ENCODE peak calls at places on chromosomes 4 and X, in five cellular contexts. D is H9, N is neuronal stem cell, E is trophoblast cell, R is H1. S is an unnamed sample.

GRCh38 chr4:48705609-48706008 is 74.5 kb downstream of the FRYL start:
- DNase-seq in D (no peak), N (no peak), E (no peak), R (no peak), S (no peak)

GRCh38 chr4:178752954-178753525 is 1310.8 kb upstream of the AGA start:
- DNase-seq in D (no peak), N (peak; percentile 21), E (no peak), R (no peak), S (no peak)

GRCh38 chr4:77199276-77199675 is 42.3 kb downstream of the CCNG2 start:
- DNase-seq in D (no peak), N (no peak), E (peak; percentile 81), R (no peak), S (no peak)

GRCh38 chr4:94307231-94307840 is 35.3 kb downstream of the HPGDS start:
- DNase-seq in D (no peak), N (no peak), E (peak; percentile 60), R (no peak), S (no peak)

GRCh38 chr4:104429150-104429741 is 65.4 kb downstream of the CXXC4 start:
- DNase-seq in D (no peak), N (no peak), E (no peak), R (no peak), S (peak; percentile 6)

GRCh38 chr4:26388671-26389070 is 67.9 kb downstream of the RBPJ start:
- DNase-seq in D (no peak), N (no peak), E (no peak), R (no peak), S (no peak)

GRCh38 chr4:177348348-177348747 is 38.7 kb downstream of the NEIL3 start:
- DNase-seq in D (no peak), N (no peak), E (no peak), R (no peak), S (no peak)

GRCh38 chr4:186201535-186202230 is 10.3 kb downstream of the CYP4V2 start:
- DNase-seq in D (peak; percentile 74), N (peak; percentile 9), E (peak; percentile 63), R (no peak), S (peak; percentile 17)

GRCh38 chrX:72094894-72095293 is 36.8 kb downstream of the RTL5 start:
- DNase-seq in D (no peak), N (peak; percentile 4), E (peak; percentile 8), R (no peak), S (peak; percentile 75)

GRCh38 chr4:127995776-127996175 is 30.6 kb downstream of the ABHD18 start:
- DNase-seq in D (no peak), N (no peak), E (peak; percentile 79), R (no peak), S (peak; percentile 62)

GRCh38 chr4:2961411-2962098 is 1.7 kb downstream of the NOP14 start:
- DNase-seq in D (peak; percentile 37), N (peak; percentile 23), E (peak; percentile 6), R (no peak), S (peak; percentile 45)

GRCh38 chrX:10508891-10509290 is 111.5 kb downstream of the MID1 start:
- DNase-seq in D (no peak), N (no peak), E (no peak), R (no peak), S (no peak)

GRCh38 chrX:80765226-80765625 is 44.5 kb downstream of the BRWD3 start:
- DNase-seq in D (no peak), N (no peak), E (peak; percentile 72), R (no peak), S (peak; percentile 38)

GRCh38 chr4:7280906-7281305 is 88.6 kb downstream of the SORCS2 start:
- DNase-seq in D (no peak), N (no peak), E (no peak), R (no peak), S (no peak)

GRCh38 chr4:53481586-53481985 is 104.1 kb downstream of the FIP1L1 start:
- DNase-seq in D (no peak), N (no peak), E (no peak), R (no peak), S (no peak)

GRCh38 chr4:53483250-53483649 is 105.8 kb downstream of the FIP1L1 start:
- DNase-seq in D (no peak), N (no peak), E (no peak), R (no peak), S (no peak)

GRCh38 chr4:53480909-53481308 is 103.5 kb downstream of the FIP1L1 start:
- DNase-seq in D (no peak), N (no peak), E (no peak), R (no peak), S (no peak)

GRCh38 chr4:53489279-53489889 is 101.9 kb downstream of the LNX1 start:
- DNase-seq in D (no peak), N (no peak), E (peak; percentile 44), R (no peak), S (peak; percentile 61)

GRCh38 chr4:53484911-53485459 is 106.3 kb downstream of the LNX1 start:
- DNase-seq in D (no peak), N (no peak), E (no peak), R (no peak), S (peak; percentile 13)
- H3K18ac ChIP-seq in D (no peak overlapping the region), N (no peak overlapping the region), E (no peak overlapping the region), R (no peak overlapping the region), S (no peak overlapping the region)

GRCh38 chr4:135256111-135256510 is 1054.5 kb upstream of the PABPC4L start:
- DNase-seq in D (no peak), N (no peak), E (peak; percentile 22), R (no peak), S (peak; percentile 15)
- H2BK12ac ChIP-seq in D (no peak overlapping the region), N (no peak overlapping the region), E (no peak overlapping the region), R (no peak overlapping the region), S (no peak overlapping the region)

GRCh38 chrX:13373027-13373806 is 53.4 kb upstream of the ATXN3L start:
- DNase-seq in D (no peak), N (no peak), E (peak; percentile 17), R (no peak), S (peak; percentile 3)
- H3K18ac ChIP-seq in D (no peak overlapping the region), N (no peak overlapping the region), E (no peak overlapping the region), R (no peak overlapping the region), S (no peak overlapping the region)

DNA sequence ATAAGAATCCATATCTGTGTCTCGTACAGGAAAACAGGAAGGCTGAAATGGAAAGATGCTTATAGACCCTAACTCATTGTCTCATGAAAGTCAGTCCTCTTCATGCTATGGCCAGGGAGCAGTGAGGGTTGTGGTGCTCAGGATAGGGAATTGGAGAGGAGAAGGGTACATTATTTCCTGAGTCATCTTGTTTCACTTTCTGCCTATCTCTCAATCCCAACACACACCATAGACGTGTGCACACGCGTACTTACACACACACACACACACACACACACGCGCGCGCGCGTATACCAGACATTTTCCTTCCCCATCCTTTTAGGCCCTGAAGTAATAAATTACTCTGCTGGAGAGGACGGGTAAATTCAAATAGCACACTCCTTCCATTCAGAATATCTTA is 53.7 kb upstream of the PRRG3 start:
- DNase-seq in D (no peak), N (no peak), E (no peak), R (no peak), S (no peak)
- H2BK12ac ChIP-seq in D (no peak overlapping the region), N (no peak overlapping the region), E (no peak overlapping the region), R (no peak overlapping the region), S (no peak overlapping the region)